ENCODE peak calls at places on chromosomes 4 and X, in seven cellular contexts. T is A549, L is heart right ventricle, N is MCF 10A, Z is right atrium auricular region, U is colonic mucosa, Y is H9. W is an unnamed sample.

GRCh38 chrX:28625223-28625622 is 38.0 kb downstream of the IL1RAPL1 start:
- DNase-seq in T (no peak), L (no peak), N (no peak), Z (no peak), U (no peak), Y (peak), W (no peak)

GRCh38 chr4:115515379-115516171 is 402.2 kb upstream of the NDST4 start:
- DNase-seq in T (no peak), L (no peak), N (no peak), Z (no peak), U (no peak), Y (no peak), W (no peak)

GRCh38 chr4:98510757-98511517 is 147.5 kb downstream of the TSPAN5 start:
- DNase-seq in T (no peak), L (no peak), N (peak), Z (no peak), U (no peak), Y (no peak), W (no peak)

GRCh38 chrX:116204947-116205346 is 34.4 kb downstream of the AGTR2 start:
- DNase-seq in T (peak), L (no peak), N (peak), Z (no peak), U (no peak), Y (no peak), W (peak)

GRCh38 chr4:15375707-15376106 is 52.1 kb upstream of the C1QTNF7 start:
- DNase-seq in T (no peak), L (no peak), N (no peak), Z (no peak), U (no peak), Y (no peak), W (no peak)

GRCh38 chr4:8303081-8303480 is 33.5 kb downstream of the HTRA3 start:
- DNase-seq in T (no peak), L (no peak), N (no peak), Z (no peak), U (no peak), Y (no peak), W (no peak)

GRCh38 chr4:174086829-174087799 is 196.4 kb downstream of the FBXO8 start:
- DNase-seq in T (no peak), L (no peak), N (no peak), Z (no peak), U (no peak), Y (no peak), W (peak)

GRCh38 chr4:1795304-1796195 is 2.5 kb downstream of the FGFR3 start:
- DNase-seq in T (no peak), L (no peak), N (no peak), Z (no peak), U (peak), Y (no peak), W (peak)

GRCh38 chr4:65046496-65047101 is 623.7 kb downstream of the EPHA5 start:
- DNase-seq in T (peak), L (no peak), N (peak), Z (no peak), U (no peak), Y (no peak), W (no peak)

GRCh38 chrX:137891431-137891830 is 325.5 kb downstream of the ZIC3 start:
- DNase-seq in T (no peak), L (no peak), N (no peak), Z (no peak), U (no peak), Y (no peak), W (no peak)

GRCh38 chr4:75545526-75545925 is 10.3 kb upstream of the ODAPH start:
- DNase-seq in T (no peak), L (no peak), N (no peak), Z (no peak), U (no peak), Y (no peak), W (no peak)

GRCh38 chr4:82739292-82740190 is 59.1 kb downstream of the SCD5 start:
- DNase-seq in T (peak), L (peak), N (peak), Z (peak), U (peak), Y (peak), W (peak)

GRCh38 chrX:110086162-110086915 is 83.4 kb downstream of the TMEM164 start:
- DNase-seq in T (peak), L (no peak), N (no peak), Z (no peak), U (no peak), Y (no peak), W (no peak)

GRCh38 chr4:140237616-140238352 is 83.8 kb upstream of the MAML3 start:
- DNase-seq in T (no peak), L (peak), N (peak), Z (peak), U (peak), Y (peak), W (peak)

GRCh38 chr4:167987285-167987684 is 105.1 kb upstream of the ANXA10 start:
- DNase-seq in T (no peak), L (no peak), N (no peak), Z (no peak), U (no peak), Y (no peak), W (no peak)

GRCh38 chrX:9557508-9557907 is 92.7 kb downstream of the TBL1X start:
- DNase-seq in T (no peak), L (no peak), N (no peak), Z (no peak), U (no peak), Y (no peak), W (no peak)

GRCh38 chr4:13918110-13918509 is 290.6 kb upstream of the BOD1L1 start:
- DNase-seq in T (peak), L (peak), N (peak), Z (peak), U (peak), Y (no peak), W (no peak)

GRCh38 chrX:72201836-72202536 is 20.4 kb downstream of the PIN4 start:
- DNase-seq in T (peak), L (no peak), N (peak), Z (no peak), U (no peak), Y (no peak), W (no peak)

GRCh38 chrX:85765651-85766050 is 281.7 kb downstream of the CHM start:
- DNase-seq in T (no peak), L (no peak), N (no peak), Z (no peak), U (no peak), Y (no peak), W (no peak)

GRCh38 chr4:70728096-70728495 is 6.3 kb downstream of the RUFY3 start:
- DNase-seq in T (no peak), L (no peak), N (no peak), Z (no peak), U (no peak), Y (no peak), W (no peak)

GRCh38 chr4:29553842-29554241 is 1166.3 kb upstream of the PCDH7 start:
- DNase-seq in T (no peak), L (no peak), N (peak), Z (no peak), U (no peak), Y (no peak), W (no peak)

GRCh38 chrX:39773923-39774803 is 323.6 kb downstream of the BCOR start:
- DNase-seq in T (no peak), L (no peak), N (no peak), Z (no peak), U (no peak), Y (no peak), W (no peak)

GRCh38 chr4:158297866-158298265 is 87.6 kb downstream of the TMEM144 start:
- DNase-seq in T (no peak), L (no peak), N (no peak), Z (no peak), U (no peak), Y (no peak), W (no peak)

GRCh38 chrX:3728454-3728853 is 15.0 kb upstream of the PRKX start:
- DNase-seq in T (no peak), L (no peak), N (peak), Z (no peak), U (no peak), Y (no peak), W (no peak)

GRCh38 chr4:77931452-77932135 is 69.0 kb downstream of the MRPL1 start:
- DNase-seq in T (no peak), L (no peak), N (peak), Z (no peak), U (no peak), Y (no peak), W (no peak)

GRCh38 chr4:60923075-60923474 is 277.1 kb upstream of the ADGRL3 start:
- DNase-seq in T (no peak), L (no peak), N (no peak), Z (no peak), U (no peak), Y (no peak), W (no peak)

GRCh38 chrX:87110142-87110541 is 407.5 kb upstream of the KLHL4 start:
- DNase-seq in T (no peak), L (no peak), N (no peak), Z (no peak), U (no peak), Y (no peak), W (no peak)

GRCh38 chrX:31580726-31581125 is 508.9 kb upstream of the FTHL17 start:
- DNase-seq in T (no peak), L (no peak), N (peak), Z (no peak), U (no peak), Y (no peak), W (no peak)

GRCh38 chr4:103199009-103199408 is 866 bp upstream of the CENPE start:
- DNase-seq in T (no peak), L (no peak), N (no peak), Z (no peak), U (no peak), Y (no peak), W (no peak)

GRCh38 chr4:51859476-51860032 is 16.6 kb downstream of the DCUN1D4 start:
- DNase-seq in T (no peak), L (no peak), N (no peak), Z (no peak), U (no peak), Y (no peak), W (no peak)

GRCh38 chrX:17842769-17843525 is 18.2 kb downstream of the RAI2 start:
- DNase-seq in T (no peak), L (no peak), N (peak), Z (no peak), U (no peak), Y (no peak), W (no peak)

GRCh38 chrX:17844236-17844635 is 16.9 kb downstream of the RAI2 start:
- DNase-seq in T (no peak), L (no peak), N (no peak), Z (no peak), U (no peak), Y (no peak), W (no peak)

GRCh38 chrX:17836830-17837229 is 24.3 kb downstream of the RAI2 start:
- DNase-seq in T (no peak), L (no peak), N (peak), Z (no peak), U (no peak), Y (no peak), W (no peak)

GRCh38 chrX:17833954-17834353 is 27.1 kb downstream of the RAI2 start:
- DNase-seq in T (no peak), L (no peak), N (no peak), Z (no peak), U (peak), Y (no peak), W (no peak)

GRCh38 chrX:17839269-17839668 is 21.8 kb downstream of the RAI2 start:
- DNase-seq in T (no peak), L (no peak), N (no peak), Z (no peak), U (no peak), Y (no peak), W (no peak)
- TF ChIP-seq CTCF in T (no peak), L (no peak), N (no peak), Z (no peak), U (no peak), Y (peak), W (no peak)

GRCh38 chrX:27399146-27399456 is 64.0 kb downstream of the PPP4R3C start:
- DNase-seq in T (no peak), L (no peak), N (no peak), Z (no peak), U (no peak), Y (no peak), W (no peak)
- TF ChIP-seq CTCF in T (no peak), L (no peak), N (no peak), Z (no peak), U (no peak), Y (no peak), W (no peak)

DNA sequence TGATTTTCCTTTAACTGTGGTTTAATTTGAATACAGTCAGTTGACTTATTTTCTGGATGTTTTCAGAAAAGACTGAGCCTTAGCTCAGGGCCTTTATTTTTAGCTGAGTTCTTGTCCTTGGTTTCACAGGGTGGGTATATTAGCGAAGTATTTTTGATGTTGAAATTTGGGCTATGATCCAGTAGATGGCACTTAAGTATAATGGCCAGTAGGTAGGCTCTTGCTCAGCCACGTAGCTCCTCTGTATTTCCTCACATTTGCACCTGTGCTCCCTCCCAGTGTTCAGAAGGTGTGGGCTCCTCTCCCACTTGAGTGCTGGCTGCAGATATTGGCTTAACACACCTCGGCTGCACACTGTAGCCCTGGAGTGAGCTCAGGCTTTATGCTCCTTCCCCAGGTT is 549.9 kb upstream of the AMOT start:
- DNase-seq in T (no peak), L (no peak), N (peak), Z (no peak), U (no peak), Y (no peak), W (no peak)
- TF ChIP-seq CTCF in T (no peak), L (no peak), N (no peak), Z (no peak), U (no peak), Y (peak), W (no peak)

GRCh38 chr4:38190717-38191178 is 230.6 kb downstream of the PTTG2 start:
- DNase-seq in T (no peak), L (peak), N (peak), Z (no peak), U (no peak), Y (no peak), W (peak)
- TF ChIP-seq CTCF in T (no peak), L (no peak), N (no peak), Z (no peak), U (no peak), Y (no peak), W (no peak)

DNA sequence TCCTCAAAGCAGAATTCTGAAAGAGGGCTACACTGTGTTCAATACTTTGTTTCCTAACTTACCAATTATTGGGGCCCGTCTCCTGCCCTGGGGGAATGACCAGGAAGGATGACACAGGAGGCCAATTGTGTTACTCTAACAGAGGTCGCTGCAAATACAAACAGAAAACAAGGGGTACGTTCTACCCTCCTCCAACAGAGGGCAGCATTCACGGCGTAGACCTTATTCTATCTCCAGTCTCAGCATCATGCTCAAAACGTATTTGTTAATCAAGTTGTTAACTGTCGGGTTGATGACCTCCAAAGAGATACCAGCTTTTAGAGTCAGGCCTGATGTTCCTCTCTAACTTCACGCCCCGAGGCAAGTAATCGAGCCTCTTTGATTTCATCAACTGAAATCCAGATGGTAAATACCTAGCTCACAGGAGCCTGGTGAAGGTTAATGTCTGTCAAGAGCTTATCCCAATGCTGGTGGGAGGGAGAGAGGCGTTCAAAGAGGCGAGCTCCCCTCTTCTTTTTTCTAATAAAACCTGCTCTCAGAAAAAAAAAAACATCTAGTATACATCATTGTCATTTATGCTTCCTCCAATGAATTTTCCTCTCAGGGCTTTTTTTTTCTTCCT is 181.0 kb upstream of the KCNIP4 start:
- DNase-seq in T (peak), L (no peak), N (peak), Z (no peak), U (peak), Y (peak), W (peak)
- TF ChIP-seq CTCF in T (peak), L (peak), N (peak), Z (peak), U (peak), Y (peak), W (peak)

GRCh38 chr4:186724861-186725419 is 1.3 kb upstream of the FAT1 start:
- DNase-seq in T (peak), L (no peak), N (peak), Z (no peak), U (peak), Y (no peak), W (peak)

GRCh38 chr4:186726150-186726439 is 2.4 kb upstream of the FAT1 start:
- DNase-seq in T (no peak), L (no peak), N (no peak), Z (no peak), U (no peak), Y (no peak), W (no peak)

GRCh38 chr4:186726440-186727148 is 2.9 kb upstream of the FAT1 start:
- DNase-seq in T (peak), L (peak), N (peak), Z (no peak), U (peak), Y (peak), W (peak)

GRCh38 chr4:186724048-186724860 is 598 bp upstream of the FAT1 start:
- DNase-seq in T (peak), L (peak), N (peak), Z (peak), U (peak), Y (peak), W (peak)

DNA sequence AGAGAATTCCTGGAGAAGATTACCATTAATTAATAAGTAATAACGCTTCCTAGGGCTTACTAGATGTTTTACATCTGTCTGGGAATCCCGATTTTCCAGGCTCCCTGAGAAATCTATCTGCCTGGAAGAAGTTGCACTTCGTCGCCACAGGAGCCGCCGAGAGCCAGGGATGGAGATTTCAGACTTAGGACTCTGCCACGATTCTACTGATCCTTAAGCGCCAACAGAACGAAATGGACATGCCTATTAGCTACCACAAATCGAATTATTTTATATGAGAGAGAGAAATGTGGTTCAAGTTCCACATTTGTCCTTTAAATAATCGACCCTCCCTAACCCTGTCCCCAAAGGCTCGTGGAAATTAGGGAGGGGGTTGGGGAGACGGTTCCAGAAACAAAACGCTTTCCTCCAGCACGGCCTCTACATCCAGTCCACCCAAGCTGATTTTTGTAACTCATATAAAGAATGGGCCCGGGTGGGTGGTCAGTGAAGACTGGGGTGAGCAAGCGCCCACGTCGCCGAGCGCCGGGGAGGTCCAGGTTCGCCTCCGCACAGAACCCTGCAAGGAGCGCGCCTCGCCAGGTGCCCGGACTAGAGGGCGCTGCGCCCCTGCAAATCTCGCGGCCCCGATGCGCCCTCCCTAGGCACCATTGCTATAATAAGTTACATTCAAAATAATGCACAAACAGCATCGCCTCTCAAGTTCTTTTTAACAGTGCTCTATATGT is 1.9 kb upstream of the FAT1 start:
- DNase-seq in T (peak), L (peak), N (peak), Z (peak), U (peak), Y (peak), W (peak)
- TF ChIP-seq CTCF in T (peak), L (peak), N (peak), Z (peak), U (peak), Y (peak), W (peak)

GRCh38 chr4:25857403-25857802 is 5.4 kb downstream of the SEL1L3 start:
- DNase-seq in T (peak), L (no peak), N (peak), Z (no peak), U (no peak), Y (no peak), W (no peak)
- TF ChIP-seq CTCF in T (no peak), L (no peak), N (no peak), Z (no peak), U (no peak), Y (peak), W (no peak)

GRCh38 chrX:43589735-43590515 is 66.2 kb upstream of the MAOA start:
- DNase-seq in T (no peak), L (no peak), N (peak), Z (no peak), U (no peak), Y (no peak), W (no peak)

GRCh38 chrX:43595931-43596330 is 60.2 kb upstream of the MAOA start:
- DNase-seq in T (no peak), L (no peak), N (peak), Z (no peak), U (no peak), Y (no peak), W (no peak)

GRCh38 chrX:43586855-43587254 is 69.2 kb upstream of the MAOA start:
- DNase-seq in T (no peak), L (no peak), N (no peak), Z (no peak), U (peak), Y (no peak), W (no peak)

DNA sequence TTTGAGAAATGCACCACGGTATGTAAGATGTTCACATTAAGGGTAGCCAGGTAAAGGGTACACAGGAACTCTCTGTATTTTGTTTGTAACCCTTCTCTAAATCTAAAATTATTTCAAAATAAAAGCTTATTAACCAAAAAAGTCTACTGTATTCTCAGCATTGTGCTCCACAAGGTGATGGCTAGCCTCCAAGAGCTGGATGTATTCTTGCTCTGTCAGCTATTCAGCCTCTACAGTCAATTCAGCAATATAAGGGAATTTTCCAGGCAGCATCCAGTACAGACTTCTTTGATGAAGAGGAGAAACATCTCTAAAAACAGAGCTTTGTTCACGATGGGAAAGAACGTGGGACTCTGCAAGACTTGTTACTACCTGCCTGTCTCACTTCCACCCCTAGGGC is 63.5 kb upstream of the MAOA start:
- DNase-seq in T (no peak), L (no peak), N (peak), Z (no peak), U (no peak), Y (no peak), W (no peak)
- TF ChIP-seq CTCF in T (no peak), L (no peak), N (no peak), Z (no peak), U (no peak), Y (no peak), W (no peak)